ENCODE peak calls at places on chromosomes 1 and 21, in nine cellular contexts. I, N, E, K, W, S, G, U and X are unnamed samples.

GRCh38 chr1:235946570-235946981 is 79.9 kb upstream of the LYST start:
- DNase-seq in I (no peak), N (no peak), E (no peak), K (no peak), W (no peak), S (peak), G (no peak), U (peak), X (peak)

GRCh38 chr1:205926213-205926612 is 17.0 kb downstream of the SLC26A9 start:
- DNase-seq in I (no peak), N (no peak), E (no peak), K (no peak), W (no peak), S (no peak), G (no peak), U (no peak), X (no peak)

GRCh38 chr21:45167796-45168222 is 93.4 kb downstream of the ADARB1 start:
- DNase-seq in I (no peak), N (no peak), E (no peak), K (no peak), W (no peak), S (no peak), G (no peak), U (peak), X (peak)

GRCh38 chr21:45481977-45482898 is 60.0 kb downstream of the SLC19A1 start:
- DNase-seq in I (no peak), N (no peak), E (no peak), K (no peak), W (no peak), S (no peak), G (no peak), U (no peak), X (no peak)

GRCh38 chr1:23470282-23471070 is 13.5 kb downstream of the ASAP3 start:
- DNase-seq in I (no peak), N (no peak), E (no peak), K (no peak), W (no peak), S (no peak), G (no peak), U (no peak), X (peak)

GRCh38 chr1:50275564-50275963 is 147.7 kb downstream of the DMRTA2 start:
- DNase-seq in I (no peak), N (peak), E (peak), K (no peak), W (no peak), S (no peak), G (no peak), U (peak), X (no peak)

GRCh38 chr1:178047403-178048093 is 46.4 kb upstream of the RASAL2 start:
- DNase-seq in I (no peak), N (no peak), E (no peak), K (no peak), W (no peak), S (no peak), G (no peak), U (no peak), X (no peak)

GRCh38 chr21:33259428-33259827 is 6.7 kb upstream of the IL10RB start:
- DNase-seq in I (no peak), N (no peak), E (no peak), K (no peak), W (no peak), S (no peak), G (no peak), U (peak), X (peak)

GRCh38 chr1:96374076-96374762 is 347.4 kb upstream of the PTBP2 start:
- DNase-seq in I (no peak), N (no peak), E (no peak), K (no peak), W (no peak), S (no peak), G (no peak), U (peak), X (peak)

GRCh38 chr1:59704721-59705120 is 110.0 kb upstream of the HOOK1 start:
- DNase-seq in I (no peak), N (no peak), E (no peak), K (no peak), W (no peak), S (no peak), G (no peak), U (no peak), X (no peak)

GRCh38 chr1:59707216-59707615 is 107.5 kb upstream of the HOOK1 start:
- DNase-seq in I (peak), N (no peak), E (no peak), K (peak), W (no peak), S (no peak), G (no peak), U (peak), X (peak)

GRCh38 chr1:59703226-59703917 is 111.4 kb upstream of the HOOK1 start:
- DNase-seq in I (no peak), N (no peak), E (no peak), K (no peak), W (no peak), S (no peak), G (no peak), U (no peak), X (peak)

GRCh38 chr1:59703918-59704378 is 110.8 kb upstream of the HOOK1 start:
- DNase-seq in I (no peak), N (no peak), E (no peak), K (no peak), W (no peak), S (no peak), G (no peak), U (no peak), X (no peak)

DNA sequence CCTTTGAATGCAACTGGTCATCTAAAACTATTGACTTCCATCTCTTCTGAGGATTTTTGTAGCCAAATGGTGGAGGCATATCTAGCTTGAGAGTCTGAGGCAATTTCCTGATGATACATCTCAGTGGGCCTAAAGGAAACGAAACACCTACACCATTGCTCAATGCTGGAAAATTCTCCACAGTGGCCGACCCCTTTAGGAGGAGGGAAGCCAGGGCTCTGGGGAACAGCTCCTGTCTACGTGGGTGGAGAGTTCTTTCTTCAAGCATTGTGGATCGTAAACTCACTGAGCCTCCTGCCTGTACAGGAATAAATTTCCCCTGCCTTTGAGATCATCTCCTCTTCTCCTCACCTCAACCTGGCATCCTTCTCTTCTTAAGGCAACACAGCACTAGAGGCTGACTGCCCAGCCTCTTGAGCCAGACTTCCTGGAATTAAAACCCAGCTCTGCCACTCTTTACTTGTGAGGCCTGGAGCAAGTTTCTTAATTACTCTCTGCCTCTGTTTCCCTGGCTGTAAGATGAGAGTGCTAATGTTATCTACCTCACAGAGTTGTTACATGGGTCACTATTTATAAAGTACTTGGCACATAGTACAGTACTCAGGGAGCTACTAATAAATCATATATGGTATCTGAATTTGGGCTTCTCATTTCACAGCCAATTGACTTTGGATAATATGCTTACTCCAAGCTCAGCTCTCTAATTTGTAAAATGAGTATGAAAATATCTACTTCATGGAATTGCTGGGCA is 108.7 kb upstream of the HOOK1 start:
- DNase-seq in I (no peak), N (no peak), E (no peak), K (peak), W (no peak), S (no peak), G (no peak), U (no peak), X (peak)
- TF ChIP-seq EZH2phosphoT487 in I (no peak), N (no peak), E (no peak), K (no peak), W (no peak), S (no peak), G (no peak), U (no peak), X (no peak)

GRCh38 chr1:104706631-104707147 is 957.0 kb downstream of the AMY1C start:
- DNase-seq in I (no peak), N (no peak), E (peak), K (no peak), W (no peak), S (peak), G (no peak), U (peak), X (peak)
- TF ChIP-seq EZH2phosphoT487 in I (no peak), N (no peak), E (no peak), K (no peak), W (no peak), S (no peak), G (no peak), U (no peak), X (no peak)

DNA sequence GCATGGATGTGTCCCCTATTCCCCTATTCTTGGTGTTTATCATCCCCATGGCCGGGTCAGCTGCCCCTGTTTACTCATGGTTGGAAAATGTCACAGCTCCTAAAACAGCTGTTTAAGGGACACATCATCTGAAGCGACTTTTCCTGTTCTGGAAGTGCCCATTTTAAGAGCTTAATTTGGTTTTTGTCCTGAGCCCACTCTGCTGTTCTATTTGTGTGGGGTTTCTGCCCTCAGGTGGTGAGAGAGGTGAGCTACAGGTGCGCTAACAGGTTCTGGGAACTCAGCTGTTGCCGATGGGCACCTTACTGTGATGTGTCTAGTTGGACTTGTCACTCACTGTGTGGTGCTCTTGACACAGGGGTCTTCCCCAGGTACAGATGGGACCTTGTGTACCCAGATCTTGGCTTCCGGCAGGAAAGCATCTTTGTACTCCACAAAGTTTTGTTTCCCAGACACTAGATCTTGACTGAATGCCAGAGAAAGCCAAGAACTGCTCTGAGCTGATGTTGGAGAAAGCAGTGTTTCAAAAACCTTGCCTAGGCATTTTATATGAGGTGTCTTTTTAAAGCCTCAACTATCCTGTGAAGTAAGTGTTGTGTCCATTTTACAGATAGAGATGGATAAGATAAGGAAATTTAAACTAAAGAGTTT is 59.0 kb upstream of the CD1D start:
- DNase-seq in I (peak), N (peak), E (peak), K (peak), W (peak), S (peak), G (peak), U (peak), X (peak)
- TF ChIP-seq EZH2phosphoT487 in I (no peak), N (no peak), E (no peak), K (no peak), W (no peak), S (no peak), G (no peak), U (no peak), X (no peak)

DNA sequence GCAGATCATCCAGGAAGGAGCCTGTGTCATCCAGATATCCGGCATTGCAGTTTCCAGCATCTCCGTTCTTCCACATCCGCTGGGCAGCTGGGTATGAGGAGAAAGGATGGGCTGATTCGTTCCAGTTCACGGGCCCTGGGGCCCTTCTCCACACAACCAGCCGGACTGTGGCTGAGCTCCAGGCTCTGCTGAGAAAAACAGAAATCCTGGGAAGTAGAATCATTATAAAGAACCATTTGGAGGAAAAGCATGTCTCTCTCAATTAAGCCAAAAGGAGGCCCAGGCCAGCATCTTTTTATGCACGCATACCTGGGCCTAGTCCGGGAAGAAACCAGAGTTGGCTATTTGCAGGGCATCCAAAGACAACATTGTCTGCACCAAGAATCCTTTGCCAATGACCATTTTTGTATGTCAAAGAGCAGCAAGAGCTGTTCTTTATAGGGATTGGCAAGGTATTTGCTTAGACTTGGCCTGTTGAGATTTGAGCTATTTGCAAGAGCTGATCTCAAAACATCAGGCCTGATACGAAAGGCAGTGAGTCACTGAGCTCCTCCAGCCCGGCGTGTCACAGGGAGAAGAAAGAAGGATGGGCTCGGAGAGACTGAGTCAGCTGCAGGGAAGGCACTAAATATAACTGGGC is 84.9 kb upstream of the ARHGEF16 start:
- DNase-seq in I (no peak), N (no peak), E (no peak), K (peak), W (no peak), S (no peak), G (no peak), U (peak), X (peak)
- TF ChIP-seq EZH2phosphoT487 in I (no peak), N (no peak), E (no peak), K (no peak), W (no peak), S (no peak), G (no peak), U (no peak), X (no peak)

DNA sequence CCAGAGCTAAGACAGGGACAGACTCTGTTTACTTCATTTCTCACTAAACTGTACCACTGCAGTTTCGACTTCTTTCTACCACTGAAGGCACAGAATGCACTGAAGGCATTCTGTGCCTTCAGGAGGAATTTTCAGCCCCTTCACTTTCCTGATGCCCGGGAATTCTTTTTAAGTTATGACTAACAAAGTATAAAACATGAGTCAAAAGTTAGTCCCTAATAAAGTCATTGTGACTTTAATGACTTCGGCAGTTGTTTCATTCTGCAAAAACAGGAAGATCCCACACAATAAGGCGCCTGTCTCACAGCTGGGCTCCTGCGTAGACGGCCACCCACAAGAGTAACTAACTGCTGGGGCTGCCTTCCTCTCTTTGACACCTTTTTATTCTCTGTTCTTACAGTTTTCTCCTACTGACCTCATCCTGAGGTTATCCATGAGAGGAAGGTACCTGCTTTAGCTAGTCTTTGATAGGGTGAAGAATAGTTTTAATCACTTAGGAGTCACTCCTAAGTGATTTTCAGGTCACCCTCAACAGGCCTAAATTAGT is 183.9 kb upstream of the SGIP1 start:
- DNase-seq in I (peak), N (no peak), E (peak), K (no peak), W (peak), S (peak), G (peak), U (peak), X (peak)
- TF ChIP-seq EZH2phosphoT487 in I (no peak), N (no peak), E (no peak), K (no peak), W (no peak), S (no peak), G (no peak), U (no peak), X (no peak)

DNA sequence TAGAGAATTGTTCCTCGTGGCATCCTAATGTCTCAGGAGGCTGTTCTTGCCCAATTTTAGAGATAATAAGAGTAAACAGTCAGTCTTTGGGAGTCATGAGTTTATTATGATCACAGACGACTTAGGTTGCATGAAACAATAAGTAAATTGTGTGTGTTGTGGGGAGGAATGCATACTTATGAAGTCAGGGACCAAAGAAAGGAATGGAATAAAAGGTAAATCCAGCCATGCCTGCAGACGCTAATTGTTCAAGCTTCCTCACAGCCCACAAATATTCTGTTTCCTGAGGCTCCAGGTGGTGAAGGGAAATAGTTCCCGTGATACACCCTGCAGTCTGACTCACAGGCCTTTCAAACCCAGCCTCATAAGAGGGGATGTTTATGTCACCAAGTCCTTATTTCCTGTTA is 919 bp downstream of the EPHX4 start:
- DNase-seq in I (peak), N (no peak), E (peak), K (peak), W (peak), S (no peak), G (no peak), U (peak), X (peak)
- TF ChIP-seq EZH2phosphoT487 in I (no peak), N (no peak), E (no peak), K (no peak), W (no peak), S (no peak), G (no peak), U (no peak), X (no peak)

DNA sequence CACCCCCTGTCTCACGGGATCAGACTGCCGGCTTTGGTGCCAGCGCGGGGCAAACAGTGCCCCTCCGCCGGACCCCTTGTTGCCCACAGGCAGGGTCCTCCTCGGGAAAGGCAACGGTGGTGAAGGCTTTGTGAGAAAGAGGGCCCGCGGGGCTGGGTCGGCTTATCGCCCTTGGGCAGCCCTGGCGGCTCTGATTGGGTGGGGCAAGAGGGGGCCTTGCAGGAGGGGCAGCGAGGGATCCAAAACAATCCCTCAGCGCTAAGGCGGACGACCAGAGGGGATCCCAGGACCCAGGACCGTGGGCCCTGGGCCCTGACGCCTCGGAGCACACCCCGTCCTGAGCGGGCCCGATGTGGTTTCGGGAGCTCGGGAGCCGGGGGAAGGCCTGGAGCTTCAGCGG is 3.9 kb upstream of the ZNF678 start:
- DNase-seq in I (no peak), N (peak), E (no peak), K (no peak), W (no peak), S (no peak), G (no peak), U (no peak), X (no peak)
- TF ChIP-seq EZH2phosphoT487 in I (no peak), N (no peak), E (no peak), K (no peak), W (no peak), S (no peak), G (no peak), U (no peak), X (no peak)

GRCh38 chr1:204321051-204321450 is 38.7 kb downstream of the PLEKHA6 start:
- DNase-seq in I (no peak), N (no peak), E (no peak), K (no peak), W (no peak), S (no peak), G (no peak), U (no peak), X (no peak)
- TF ChIP-seq EZH2phosphoT487 in I (no peak), N (no peak), E (no peak), K (no peak), W (no peak), S (no peak), G (no peak), U (no peak), X (no peak)

GRCh38 chr1:201241716-201242115 is 41.6 kb upstream of the PKP1 start:
- DNase-seq in I (no peak), N (no peak), E (no peak), K (no peak), W (no peak), S (no peak), G (no peak), U (no peak), X (no peak)
- TF ChIP-seq EZH2phosphoT487 in I (no peak), N (no peak), E (no peak), K (no peak), W (no peak), S (no peak), G (no peak), U (no peak), X (no peak)

DNA sequence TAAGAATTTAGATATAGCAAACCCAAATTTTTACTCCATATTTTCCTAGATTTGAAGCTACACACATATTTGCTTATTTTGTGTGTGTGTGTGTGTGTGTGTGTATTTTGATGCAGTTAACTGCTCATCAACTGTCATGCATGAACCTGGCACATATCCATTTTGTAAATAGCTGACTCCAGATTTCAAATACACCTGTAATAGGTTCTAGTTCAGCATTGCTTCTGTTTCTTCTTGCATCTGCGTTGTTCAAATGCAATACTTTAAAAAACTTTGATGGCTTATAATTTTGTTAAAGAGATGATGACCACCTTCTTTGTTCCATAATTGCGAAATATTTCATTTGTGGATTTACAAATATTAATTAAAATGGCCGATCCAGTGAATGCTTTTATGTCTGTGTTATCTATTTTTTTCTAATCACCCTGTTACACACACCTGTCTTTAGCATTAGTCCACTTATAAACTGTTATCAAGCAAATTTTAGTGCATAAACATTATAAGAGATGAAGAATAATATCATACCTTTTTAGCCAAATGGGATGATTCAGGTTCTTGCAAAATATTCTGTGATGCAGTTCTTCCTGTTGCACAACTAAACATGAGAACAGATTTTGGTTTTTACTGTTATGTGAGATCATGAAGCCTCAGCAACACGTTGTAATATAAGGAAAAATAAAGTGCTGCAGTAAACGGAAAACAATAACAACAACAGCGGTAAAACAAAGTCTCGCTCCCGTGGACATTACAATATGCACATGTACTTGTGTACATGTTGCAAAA is 12.7 kb upstream of the S100A11 start:
- DNase-seq in I (no peak), N (no peak), E (no peak), K (no peak), W (no peak), S (no peak), G (no peak), U (peak), X (peak)
- TF ChIP-seq EZH2phosphoT487 in I (no peak), N (no peak), E (no peak), K (no peak), W (no peak), S (no peak), G (no peak), U (no peak), X (no peak)